ENCODE peak calls at places on chromosome 21, in nine cellular contexts. U, P, I, J, N, C, Q, H and K are unnamed samples.

GRCh38 chr21:32806810-32807386 is 35.3 kb upstream of the PAXBP1 start:
- DNase-seq in P (no peak), J (no peak), Q (no peak), U (peak), I (no peak), N (no peak), C (no peak), H (no peak), K (no peak)

GRCh38 chr21:42028754-42029385 is 18.7 kb upstream of the ZBTB21 start:
- DNase-seq in Q (no peak), N (no peak), U (no peak), H (no peak), C (no peak), P (no peak), I (no peak), J (no peak), K (no peak)

GRCh38 chr21:46599251-46599572 is 5.7 kb downstream of the S100B start:
- DNase-seq in P (no peak), H (no peak), J (no peak), I (no peak), U (peak), N (no peak), C (peak), Q (no peak), K (no peak)

GRCh38 chr21:42642219-42642745 is 11.1 kb upstream of the PDE9A start:
- DNase-seq in H (no peak), U (no peak), I (no peak), J (no peak), C (no peak), Q (no peak), N (no peak), P (no peak), K (no peak)

GRCh38 chr21:15978158-15978805 is 248.5 kb downstream of the USP25 start:
- DNase-seq in P (no peak), C (no peak), N (no peak), J (no peak), U (peak), Q (no peak), H (no peak), I (no peak), K (no peak)

GRCh38 chr21:27735699-27736098 is 768.8 kb upstream of the ADAMTS5 start:
- DNase-seq in N (no peak), P (no peak), H (no peak), C (no peak), Q (no peak), U (no peak), J (no peak), I (no peak), K (no peak)

GRCh38 chr21:41396452-41397107 is 29.5 kb upstream of the MX1 start:
- DNase-seq in C (no peak), P (peak), U (no peak), J (no peak), N (no peak), Q (no peak), I (no peak), H (peak), K (no peak)

GRCh38 chr21:26686278-26686677 is 113.2 kb upstream of the CYYR1 start:
- DNase-seq in N (no peak), H (no peak), I (no peak), P (no peak), C (no peak), Q (no peak), U (peak), J (peak), K (peak)

GRCh38 chr21:43991447-43991991 is 20.6 kb upstream of the TRAPPC10 start:
- DNase-seq in P (no peak), C (no peak), H (no peak), Q (no peak), U (no peak), N (no peak), J (no peak), I (no peak), K (no peak)

GRCh38 chr21:46226920-46227599 is 1.5 kb downstream of the LSS start:
- DNase-seq in Q (no peak), I (no peak), H (no peak), U (peak), P (peak), C (no peak), N (no peak), J (no peak), K (no peak)

GRCh38 chr21:35738342-35738961 is 321.9 kb downstream of the SETD4 start:
- DNase-seq in U (peak), N (no peak), I (no peak), P (no peak), H (no peak), Q (no peak), J (no peak), C (no peak), K (no peak)

GRCh38 chr21:44984428-44984791 is 44.6 kb downstream of the SLX9 start:
- DNase-seq in Q (no peak), C (no peak), P (no peak), I (no peak), N (no peak), J (no peak), U (no peak), H (no peak), K (no peak)